ENCODE peak calls at places on chromosome 12, in ten cellular contexts. J, G, F, T, V, L, S, E, I and Y are unnamed samples.

GRCh38 chr12:3271146-3271545 is 194.0 kb downstream of the TSPAN9 start:
- DNase-seq in L (no peak), V (no peak), T (no peak), I (no peak), S (no peak), E (no peak), G (no peak), F (no peak), J (no peak), Y (no peak)

GRCh38 chr12:57755454-57756372 is 810 bp downstream of the MARCHF9 start:
- DNase-seq in J (no peak), I (no peak), F (no peak), T (no peak), L (no peak), V (peak; percentile 79), G (peak; percentile 59), S (peak; percentile 61), E (no peak), Y (no peak)

GRCh38 chr12:87779016-87779415 is 250.2 kb downstream of the C12orf50 start:
- DNase-seq in T (no peak), I (no peak), F (no peak), V (peak; percentile 98), E (no peak), J (no peak), G (no peak), L (no peak), S (no peak), Y (no peak)

GRCh38 chr12:130879781-130880389 is 8.0 kb downstream of the RAN start:
- DNase-seq in S (no peak), L (no peak), G (no peak), J (no peak), E (no peak), I (no peak), V (no peak), T (no peak), F (no peak), Y (no peak)

GRCh38 chr12:123089631-123090353 is 61.1 kb downstream of the PITPNM2 start:
- DNase-seq in G (no peak), J (no peak), F (no peak), E (peak; percentile 69), T (no peak), S (no peak), V (peak; percentile 85), I (no peak), L (no peak), Y (no peak)

GRCh38 chr12:26971963-26972362 is 33.7 kb downstream of the FGFR1OP2 start:
- DNase-seq in E (no peak), S (no peak), L (peak; percentile 19), G (no peak), F (no peak), T (no peak), I (peak; percentile 13), J (no peak), V (no peak), Y (no peak)

GRCh38 chr12:31037028-31037427 is 36.6 kb upstream of the DDX11 start:
- DNase-seq in J (no peak), L (no peak), S (no peak), V (no peak), T (no peak), G (no peak), F (no peak), I (no peak), E (no peak), Y (no peak)

GRCh38 chr12:121467638-121468403 is 67.9 kb downstream of the RNF34 start:
- DNase-seq in L (no peak), S (no peak), J (peak; percentile 40), I (no peak), F (peak; percentile 59), E (no peak), T (peak; percentile 4), V (peak; percentile 86), G (peak; percentile 63), Y (no peak)

GRCh38 chr12:79933580-79934264 is 1.2 kb downstream of the PPP1R12A start:
- DNase-seq in G (no peak), T (no peak), I (no peak), F (no peak), E (no peak), V (peak; percentile 65), S (peak; percentile 29), J (peak; percentile 22), L (no peak), Y (peak; percentile 32)

GRCh38 chr12:82242729-82243128 is 115.5 kb downstream of the CCDC59 start:
- DNase-seq in E (no peak), V (no peak), I (no peak), L (no peak), T (no peak), J (no peak), S (no peak), G (no peak), F (no peak), Y (no peak)

GRCh38 chr12:114131824-114132223 is 165.7 kb upstream of the RBM19 start:
- DNase-seq in S (no peak), F (no peak), V (peak; percentile 62), T (no peak), I (no peak), G (no peak), E (no peak), L (no peak), J (no peak), Y (no peak)

GRCh38 chr12:916240-916639 is 33.3 kb downstream of the RAD52 start:
- DNase-seq in L (no peak), V (no peak), E (no peak), S (peak; percentile 5), J (no peak), T (no peak), F (no peak), I (no peak), G (no peak), Y (no peak)

GRCh38 chr12:52783563-52784316 is 6.6 kb upstream of the KRT76 start:
- DNase-seq in G (no peak), F (no peak), V (no peak), L (no peak), J (no peak), I (no peak), T (no peak), E (no peak), S (no peak), Y (no peak)

GRCh38 chr12:25775968-25776367 is 182.5 kb upstream of the RASSF8 start:
- DNase-seq in E (no peak), G (no peak), I (no peak), J (no peak), S (no peak), F (no peak), L (no peak), V (peak; percentile 99), T (no peak), Y (no peak)

GRCh38 chr12:22339691-22340090 is 5.2 kb upstream of the ST8SIA1 start:
- DNase-seq in E (no peak), I (no peak), L (no peak), F (no peak), J (no peak), V (no peak), S (no peak), G (no peak), T (no peak), Y (no peak)

GRCh38 chr12:96121271-96121711 is 72.9 kb upstream of the ELK3 start:
- DNase-seq in T (no peak), V (no peak), E (no peak), L (no peak), J (no peak), G (no peak), I (no peak), S (no peak), F (no peak), Y (no peak)

GRCh38 chr12:71456316-71456715 is 16.7 kb downstream of the LGR5 start:
- DNase-seq in J (peak; percentile 86), T (peak; percentile 91), S (no peak), L (no peak), G (no peak), I (no peak), E (no peak), V (no peak), F (no peak), Y (no peak)

GRCh38 chr12:4134833-4135597 is 138.5 kb upstream of the CCND2 start:
- DNase-seq in T (no peak), V (peak; percentile 71), L (no peak), E (no peak), F (no peak), I (no peak), S (no peak), J (no peak), G (no peak), Y (no peak)

GRCh38 chr12:50201987-50202521 is 34.9 kb upstream of the CERS5 start:
- DNase-seq in I (no peak), G (no peak), L (no peak), F (no peak), V (peak; percentile 99), T (no peak), J (no peak), S (peak; percentile 42), E (no peak), Y (no peak)

GRCh38 chr12:32229971-32230606 is 123.4 kb downstream of the BICD1 start:
- DNase-seq in I (no peak), T (no peak), E (no peak), F (no peak), V (no peak), J (no peak), S (no peak), L (no peak), G (no peak), Y (no peak)